ENCODE peak calls at places on chromosomes 7 and 10, in ten cellular contexts. One of them, this sample, is unnamed.

GRCh38 chr10:93334181-93334580 is 148.0 kb downstream of the MYOF start:
- DNase-seq in hepatocyte: no peak
- DNase-seq in neuronal stem cell: no peak
- DNase-seq in HCT116: no peak
- DNase-seq in neural progenitor cell: no peak
- DNase-seq in K562: no peak
- DNase-seq in H9: no peak
- DNase-seq in MM.1S: no peak
- DNase-seq in GM12878: no peak
- DNase-seq in Karpas-422: no peak
- DNase-seq in this sample: no peak

GRCh38 chr10:15245530-15245929 is 77.0 kb upstream of the NMT2 start:
- DNase-seq in hepatocyte: no peak
- DNase-seq in neuronal stem cell: no peak
- DNase-seq in HCT116: peak; percentile 21
- DNase-seq in neural progenitor cell: peak; percentile 59
- DNase-seq in K562: peak; percentile 28
- DNase-seq in H9: peak; percentile 43
- DNase-seq in MM.1S: no peak
- DNase-seq in GM12878: no peak
- DNase-seq in Karpas-422: peak; percentile 75
- DNase-seq in this sample: peak; percentile 55

GRCh38 chr7:116547347-116547746 is 22.5 kb downstream of the CAV1 start:
- DNase-seq in hepatocyte: no peak
- DNase-seq in neuronal stem cell: no peak
- DNase-seq in HCT116: no peak
- DNase-seq in neural progenitor cell: no peak
- DNase-seq in K562: no peak
- DNase-seq in H9: no peak
- DNase-seq in MM.1S: no peak
- DNase-seq in GM12878: no peak
- DNase-seq in Karpas-422: no peak
- DNase-seq in this sample: no peak

GRCh38 chr7:134865001-134865845 is 85.8 kb downstream of the CALD1 start:
- DNase-seq in hepatocyte: no peak
- DNase-seq in neuronal stem cell: no peak
- DNase-seq in HCT116: no peak
- DNase-seq in neural progenitor cell: peak; percentile 20
- DNase-seq in K562: no peak
- DNase-seq in H9: no peak
- DNase-seq in MM.1S: no peak
- DNase-seq in GM12878: peak; percentile 19
- DNase-seq in Karpas-422: no peak
- DNase-seq in this sample: peak; percentile 54

GRCh38 chr10:6494934-6495592 is 85.0 kb downstream of the PRKCQ start:
- DNase-seq in hepatocyte: no peak
- DNase-seq in neuronal stem cell: no peak
- DNase-seq in HCT116: no peak
- DNase-seq in neural progenitor cell: no peak
- DNase-seq in K562: no peak
- DNase-seq in H9: no peak
- DNase-seq in MM.1S: no peak
- DNase-seq in GM12878: no peak
- DNase-seq in Karpas-422: no peak
- DNase-seq in this sample: no peak

GRCh38 chr7:50153141-50153540 is 60.1 kb upstream of the ZPBP start:
- DNase-seq in hepatocyte: no peak
- DNase-seq in neuronal stem cell: no peak
- DNase-seq in HCT116: no peak
- DNase-seq in neural progenitor cell: no peak
- DNase-seq in K562: no peak
- DNase-seq in H9: no peak
- DNase-seq in MM.1S: peak; percentile 64
- DNase-seq in GM12878: no peak
- DNase-seq in Karpas-422: no peak
- DNase-seq in this sample: no peak

GRCh38 chr10:24723386-24723787 is 300 bp downstream of the ARHGAP21 start:
- DNase-seq in hepatocyte: no peak
- DNase-seq in neuronal stem cell: peak; percentile 64
- DNase-seq in HCT116: no peak
- DNase-seq in neural progenitor cell: peak; percentile 88
- DNase-seq in K562: no peak
- DNase-seq in H9: no peak
- DNase-seq in MM.1S: peak; percentile 49
- DNase-seq in GM12878: no peak
- DNase-seq in Karpas-422: no peak
- DNase-seq in this sample: no peak

GRCh38 chr7:122710951-122711350 is 8.2 kb upstream of the RNF148 start:
- DNase-seq in hepatocyte: no peak
- DNase-seq in neuronal stem cell: no peak
- DNase-seq in HCT116: no peak
- DNase-seq in neural progenitor cell: no peak
- DNase-seq in K562: no peak
- DNase-seq in H9: no peak
- DNase-seq in MM.1S: no peak
- DNase-seq in GM12878: no peak
- DNase-seq in Karpas-422: no peak
- DNase-seq in this sample: no peak

GRCh38 chr7:134365341-134366054 is 48.8 kb upstream of the SLC35B4 start:
- DNase-seq in hepatocyte: peak; percentile 56
- DNase-seq in neuronal stem cell: no peak
- DNase-seq in HCT116: no peak
- DNase-seq in neural progenitor cell: no peak
- DNase-seq in K562: peak; percentile 34
- DNase-seq in H9: no peak
- DNase-seq in MM.1S: no peak
- DNase-seq in GM12878: no peak
- DNase-seq in Karpas-422: no peak
- DNase-seq in this sample: no peak

GRCh38 chr10:114103286-114103685 is 59.6 kb downstream of the ADRB1 start:
- DNase-seq in hepatocyte: peak; percentile 69
- DNase-seq in neuronal stem cell: no peak
- DNase-seq in HCT116: peak; percentile 58
- DNase-seq in neural progenitor cell: peak; percentile 42
- DNase-seq in K562: no peak
- DNase-seq in H9: no peak
- DNase-seq in MM.1S: peak; percentile 41
- DNase-seq in GM12878: peak; percentile 23
- DNase-seq in Karpas-422: peak; percentile 59
- DNase-seq in this sample: peak; percentile 63

GRCh38 chr7:5393748-5394147 is 29.9 kb downstream of the TNRC18 start:
- DNase-seq in hepatocyte: no peak
- DNase-seq in neuronal stem cell: no peak
- DNase-seq in HCT116: no peak
- DNase-seq in neural progenitor cell: no peak
- DNase-seq in K562: no peak
- DNase-seq in H9: no peak
- DNase-seq in MM.1S: no peak
- DNase-seq in GM12878: no peak
- DNase-seq in Karpas-422: no peak
- DNase-seq in this sample: no peak

GRCh38 chr7:42964849-42965805 is 33.0 kb downstream of the MRPL32 start:
- DNase-seq in hepatocyte: no peak
- DNase-seq in neuronal stem cell: no peak
- DNase-seq in HCT116: no peak
- DNase-seq in neural progenitor cell: no peak
- DNase-seq in K562: no peak
- DNase-seq in H9: no peak
- DNase-seq in MM.1S: no peak
- DNase-seq in GM12878: peak; percentile 2
- DNase-seq in Karpas-422: no peak
- DNase-seq in this sample: peak; percentile 5

GRCh38 chr10:350981-351501 is 215.8 kb downstream of the ZMYND11 start:
- DNase-seq in hepatocyte: no peak
- DNase-seq in neuronal stem cell: no peak
- DNase-seq in HCT116: no peak
- DNase-seq in neural progenitor cell: no peak
- DNase-seq in K562: no peak
- DNase-seq in H9: no peak
- DNase-seq in MM.1S: no peak
- DNase-seq in GM12878: no peak
- DNase-seq in Karpas-422: no peak
- DNase-seq in this sample: no peak

GRCh38 chr10:7438196-7438986 is 27.6 kb upstream of the SFMBT2 start:
- DNase-seq in hepatocyte: peak; percentile 11
- DNase-seq in neuronal stem cell: no peak
- DNase-seq in HCT116: no peak
- DNase-seq in neural progenitor cell: no peak
- DNase-seq in K562: no peak
- DNase-seq in H9: no peak
- DNase-seq in MM.1S: no peak
- DNase-seq in GM12878: no peak
- DNase-seq in Karpas-422: no peak
- DNase-seq in this sample: no peak

GRCh38 chr7:36015733-36016132 is 137.3 kb upstream of the EEPD1 start:
- DNase-seq in hepatocyte: no peak
- DNase-seq in neuronal stem cell: no peak
- DNase-seq in HCT116: no peak
- DNase-seq in neural progenitor cell: no peak
- DNase-seq in K562: no peak
- DNase-seq in H9: no peak
- DNase-seq in MM.1S: no peak
- DNase-seq in GM12878: no peak
- DNase-seq in Karpas-422: no peak
- DNase-seq in this sample: no peak

DNA sequence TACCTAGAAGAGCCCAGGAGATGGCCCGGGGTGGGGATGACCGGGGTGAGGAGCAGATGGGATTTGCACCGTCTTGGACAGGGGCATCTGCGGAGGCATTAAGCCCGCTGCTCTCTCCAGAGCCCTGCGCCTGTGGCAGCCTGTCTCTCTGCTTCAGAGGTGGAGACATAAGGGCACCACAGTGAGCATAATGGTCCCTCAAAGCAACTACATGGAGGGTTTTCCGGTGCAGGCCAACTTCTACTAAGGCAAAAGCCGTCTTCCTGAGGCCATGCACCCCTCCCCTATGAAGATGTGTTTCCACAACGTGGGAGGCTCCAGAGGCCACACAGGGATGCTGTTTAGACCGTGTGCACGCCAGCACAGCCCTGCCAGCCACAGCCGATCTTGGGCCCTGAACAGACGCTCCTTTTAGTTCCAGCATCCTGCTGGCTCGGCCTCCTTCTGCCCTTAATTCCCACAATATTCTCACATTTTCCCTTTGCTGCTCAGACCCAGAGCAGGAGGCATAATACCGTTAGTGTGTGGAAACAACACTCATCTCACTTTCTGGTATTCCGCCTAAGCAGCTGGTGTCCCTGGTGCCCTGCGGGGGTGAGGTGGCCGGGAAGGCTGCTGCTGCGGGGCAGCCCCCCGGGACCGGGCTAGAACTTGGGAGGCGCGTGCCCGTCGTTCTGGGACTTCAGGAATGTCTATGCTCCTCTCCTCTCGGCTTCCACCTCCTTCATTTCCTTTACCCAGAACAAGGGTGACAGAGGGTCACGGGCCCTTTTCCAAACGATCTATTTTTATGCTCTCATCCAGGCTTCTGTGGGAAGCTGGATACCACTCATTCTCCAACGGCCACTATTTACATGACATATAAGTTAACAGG is 266.9 kb downstream of the TNS3 start:
- DNase-seq in hepatocyte: no peak
- DNase-seq in neuronal stem cell: no peak
- DNase-seq in HCT116: no peak
- DNase-seq in neural progenitor cell: no peak
- DNase-seq in K562: no peak
- DNase-seq in H9: no peak
- DNase-seq in MM.1S: no peak
- DNase-seq in GM12878: no peak
- DNase-seq in Karpas-422: no peak
- DNase-seq in this sample: no peak
- H3K4me1 ChIP-seq in hepatocyte: peaks cover 8% of the 10 kb centered on the region
- H3K4me1 ChIP-seq in neuronal stem cell: peaks cover 21% of the 10 kb centered on the region
- H3K4me1 ChIP-seq in HCT116: no peaks in the 10 kb centered on the region
- H3K4me1 ChIP-seq in neural progenitor cell: peaks cover 13% of the 10 kb centered on the region
- H3K4me1 ChIP-seq in K562: no peaks in the 10 kb centered on the region
- H3K4me1 ChIP-seq in H9: peaks cover 10% of the 10 kb centered on the region
- H3K4me1 ChIP-seq in MM.1S: no peaks in the 10 kb centered on the region
- H3K4me1 ChIP-seq in GM12878: peaks cover 5% of the 10 kb centered on the region
- H3K4me1 ChIP-seq in Karpas-422: no peaks in the 10 kb centered on the region
- H3K4me1 ChIP-seq in this sample: peaks cover 9% of the 10 kb centered on the region

GRCh38 chr7:87316097-87316700 is 29.3 kb upstream of the CROT start:
- DNase-seq in hepatocyte: no peak
- DNase-seq in neuronal stem cell: no peak
- DNase-seq in HCT116: no peak
- DNase-seq in neural progenitor cell: no peak
- DNase-seq in K562: no peak
- DNase-seq in H9: no peak
- DNase-seq in MM.1S: peak; percentile 32
- DNase-seq in GM12878: peak; percentile 47
- DNase-seq in Karpas-422: no peak
- DNase-seq in this sample: no peak
- H2AFZ ChIP-seq in hepatocyte: no peak overlapping the region
- H2AFZ ChIP-seq in neuronal stem cell: no peak overlapping the region
- H2AFZ ChIP-seq in HCT116: no peak overlapping the region
- H2AFZ ChIP-seq in neural progenitor cell: no peak overlapping the region
- H2AFZ ChIP-seq in K562: no peak overlapping the region
- H2AFZ ChIP-seq in H9: no peak overlapping the region
- H2AFZ ChIP-seq in MM.1S: no peak overlapping the region
- H2AFZ ChIP-seq in GM12878: no peak overlapping the region
- H2AFZ ChIP-seq in Karpas-422: no peak overlapping the region
- H2AFZ ChIP-seq in this sample: no peak overlapping the region

DNA sequence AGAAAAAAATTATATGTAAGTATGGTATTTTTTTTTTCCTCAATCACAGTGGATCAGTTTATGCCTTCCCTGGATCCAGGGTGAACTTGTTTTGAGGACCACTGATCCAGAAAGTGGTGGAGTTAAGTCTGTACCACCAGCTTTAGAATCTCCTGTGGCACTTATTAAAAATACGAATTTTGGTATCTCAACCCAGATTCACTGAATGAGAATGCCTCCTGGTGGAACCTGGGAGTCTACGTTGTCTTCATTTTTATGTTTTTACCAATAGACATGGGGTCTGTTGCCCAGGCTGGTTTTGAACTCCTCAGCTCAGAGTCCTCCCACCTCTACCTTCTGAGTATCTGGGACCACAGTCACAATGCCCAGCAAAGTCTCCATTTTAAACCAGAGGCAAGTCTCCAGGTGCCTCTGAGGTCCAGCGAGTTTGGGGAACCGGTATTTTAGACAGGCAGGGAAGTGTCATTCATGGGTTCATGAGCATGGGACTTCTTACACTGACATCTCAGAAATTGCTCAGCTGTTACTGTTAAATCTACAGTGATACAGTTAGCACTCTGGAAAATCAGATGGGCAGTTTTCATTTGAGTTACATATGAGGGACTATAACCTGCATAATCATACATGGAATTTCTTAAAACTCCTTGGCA is 200.9 kb downstream of the AUTS2 start:
- DNase-seq in hepatocyte: no peak
- DNase-seq in neuronal stem cell: no peak
- DNase-seq in HCT116: no peak
- DNase-seq in neural progenitor cell: no peak
- DNase-seq in K562: no peak
- DNase-seq in H9: no peak
- DNase-seq in MM.1S: no peak
- DNase-seq in GM12878: no peak
- DNase-seq in Karpas-422: peak; percentile 54
- DNase-seq in this sample: no peak
- H3K4me1 ChIP-seq in hepatocyte: peaks cover 34% of the 10 kb centered on the region
- H3K4me1 ChIP-seq in neuronal stem cell: no peaks in the 10 kb centered on the region
- H3K4me1 ChIP-seq in HCT116: no peaks in the 10 kb centered on the region
- H3K4me1 ChIP-seq in neural progenitor cell: no peaks in the 10 kb centered on the region
- H3K4me1 ChIP-seq in K562: no peaks in the 10 kb centered on the region
- H3K4me1 ChIP-seq in H9: no peaks in the 10 kb centered on the region
- H3K4me1 ChIP-seq in MM.1S: no peaks in the 10 kb centered on the region
- H3K4me1 ChIP-seq in GM12878: peaks cover 28% of the 10 kb centered on the region
- H3K4me1 ChIP-seq in Karpas-422: peaks cover 26% of the 10 kb centered on the region
- H3K4me1 ChIP-seq in this sample: no peaks in the 10 kb centered on the region

GRCh38 chr7:46776790-46777189 is 805.1 kb downstream of the TNS3 start:
- DNase-seq in hepatocyte: no peak
- DNase-seq in neuronal stem cell: no peak
- DNase-seq in HCT116: no peak
- DNase-seq in neural progenitor cell: no peak
- DNase-seq in K562: no peak
- DNase-seq in H9: no peak
- DNase-seq in MM.1S: peak; percentile 26
- DNase-seq in GM12878: no peak
- DNase-seq in Karpas-422: peak; percentile 53
- DNase-seq in this sample: peak; percentile 52
- H2AFZ ChIP-seq in hepatocyte: no peak overlapping the region
- H2AFZ ChIP-seq in neuronal stem cell: no peak overlapping the region
- H2AFZ ChIP-seq in HCT116: peak overlapping the region; percentile 89
- H2AFZ ChIP-seq in neural progenitor cell: no peak overlapping the region
- H2AFZ ChIP-seq in K562: no peak overlapping the region
- H2AFZ ChIP-seq in H9: no peak overlapping the region
- H2AFZ ChIP-seq in MM.1S: no peak overlapping the region
- H2AFZ ChIP-seq in GM12878: no peak overlapping the region
- H2AFZ ChIP-seq in Karpas-422: no peak overlapping the region
- H2AFZ ChIP-seq in this sample: no peak overlapping the region